ENCODE peak calls at places on chromosomes 7 and 10, in seven cellular contexts. X is psoas muscle, Y is fibroblast of lung, U is BJ, A is upper lobe of right lung, T is WTC11, L is A549. P is an unnamed sample.

GRCh38 chr10:22158426-22158825 is 59.4 kb downstream of the EBLN1 start:
- DNase-seq in X (no peak), Y (no peak), U (no peak), A (no peak), T (no peak), L (no peak), P (no peak)

GRCh38 chr7:99139031-99139430 is 4.9 kb downstream of the SMURF1 start:
- DNase-seq in X (no peak), Y (peak), U (no peak), A (no peak), T (no peak), L (no peak), P (no peak)

GRCh38 chr10:113293167-113293566 is 259.7 kb upstream of the HABP2 start:
- DNase-seq in X (no peak), Y (no peak), U (no peak), A (no peak), T (no peak), L (no peak), P (no peak)

GRCh38 chr10:74293686-74294365 is 142.8 kb downstream of the ADK start:
- DNase-seq in X (no peak), Y (peak), U (peak), A (no peak), T (no peak), L (no peak), P (no peak)

GRCh38 chr7:44264221-44264956 is 61.0 kb downstream of the CAMK2B start:
- DNase-seq in X (no peak), Y (no peak), U (no peak), A (no peak), T (no peak), L (no peak), P (no peak)

GRCh38 chr7:127824682-127825081 is 172.7 kb downstream of the SND1 start:
- DNase-seq in X (no peak), Y (no peak), U (no peak), A (no peak), T (no peak), L (no peak), P (no peak)

GRCh38 chr7:90570373-90570959 is 25.7 kb upstream of the CDK14 start:
- DNase-seq in X (no peak), Y (no peak), U (no peak), A (no peak), T (no peak), L (no peak), P (no peak)

GRCh38 chr7:94003446-94004023 is 620 bp downstream of the BET1 start:
- DNase-seq in X (no peak), Y (no peak), U (no peak), A (no peak), T (no peak), L (peak), P (no peak)

GRCh38 chr7:104271948-104272347 is 56.5 kb upstream of the LHFPL3 start:
- DNase-seq in X (no peak), Y (no peak), U (no peak), A (no peak), T (no peak), L (no peak), P (no peak)

GRCh38 chr7:97064972-97065587 is 40.4 kb upstream of the DLX5 start:
- DNase-seq in X (no peak), Y (peak), U (no peak), A (no peak), T (no peak), L (peak), P (peak)

GRCh38 chr7:55571534-55572377 is 546 bp downstream of the VOPP1 start:
- DNase-seq in X (peak), Y (peak), U (no peak), A (peak), T (peak), L (peak), P (no peak)

GRCh38 chr7:140060788-140061606 is 1.8 kb downstream of the PARP12 start:
- DNase-seq in X (no peak), Y (peak), U (no peak), A (no peak), T (no peak), L (no peak), P (no peak)

GRCh38 chr10:14838582-14839304 is 637 bp downstream of the HSPA14 start:
- DNase-seq in X (peak), Y (peak), U (no peak), A (peak), T (peak), L (peak), P (no peak)

GRCh38 chr7:84509522-84509921 is 314.9 kb upstream of the SEMA3A start:
- DNase-seq in X (no peak), Y (peak), U (no peak), A (no peak), T (no peak), L (no peak), P (no peak)

GRCh38 chr7:49245062-49245461 is 320.7 kb downstream of the CDC14C start:
- DNase-seq in X (no peak), Y (no peak), U (no peak), A (no peak), T (no peak), L (no peak), P (no peak)

GRCh38 chr7:64951250-64951848 is 39.5 kb downstream of the ZNF117 start:
- DNase-seq in X (no peak), Y (peak), U (no peak), A (no peak), T (no peak), L (peak), P (peak)

GRCh38 chr7:2539031-2540028 is 16.0 kb downstream of the BRAT1 start:
- DNase-seq in X (no peak), Y (no peak), U (no peak), A (no peak), T (no peak), L (no peak), P (no peak)

GRCh38 chr7:47415289-47416212 is 166.4 kb downstream of the TNS3 start:
- DNase-seq in X (no peak), Y (no peak), U (no peak), A (no peak), T (no peak), L (no peak), P (no peak)

GRCh38 chr7:46165281-46165680 is 244.2 kb upstream of the IGFBP3 start:
- DNase-seq in X (no peak), Y (no peak), U (no peak), A (no peak), T (no peak), L (no peak), P (no peak)

GRCh38 chr7:70285854-70286253 is 687.6 kb downstream of the AUTS2 start:
- DNase-seq in X (no peak), Y (no peak), U (no peak), A (no peak), T (no peak), L (no peak), P (no peak)

GRCh38 chr7:117612637-117613036 is 132.8 kb downstream of the CFTR start:
- DNase-seq in X (no peak), Y (no peak), U (no peak), A (no peak), T (no peak), L (no peak), P (no peak)

GRCh38 chr7:119974972-119975371 is 298.0 kb upstream of the KCND2 start:
- DNase-seq in X (no peak), Y (no peak), U (no peak), A (no peak), T (no peak), L (no peak), P (no peak)

GRCh38 chr7:142323706-142324105 is 65.8 kb upstream of the PRSS58 start:
- DNase-seq in X (peak), Y (no peak), U (no peak), A (no peak), T (peak), L (peak), P (no peak)

GRCh38 chr7:46015107-46015868 is 94.2 kb upstream of the IGFBP3 start:
- DNase-seq in X (peak), Y (peak), U (no peak), A (no peak), T (peak), L (no peak), P (no peak)

DNA sequence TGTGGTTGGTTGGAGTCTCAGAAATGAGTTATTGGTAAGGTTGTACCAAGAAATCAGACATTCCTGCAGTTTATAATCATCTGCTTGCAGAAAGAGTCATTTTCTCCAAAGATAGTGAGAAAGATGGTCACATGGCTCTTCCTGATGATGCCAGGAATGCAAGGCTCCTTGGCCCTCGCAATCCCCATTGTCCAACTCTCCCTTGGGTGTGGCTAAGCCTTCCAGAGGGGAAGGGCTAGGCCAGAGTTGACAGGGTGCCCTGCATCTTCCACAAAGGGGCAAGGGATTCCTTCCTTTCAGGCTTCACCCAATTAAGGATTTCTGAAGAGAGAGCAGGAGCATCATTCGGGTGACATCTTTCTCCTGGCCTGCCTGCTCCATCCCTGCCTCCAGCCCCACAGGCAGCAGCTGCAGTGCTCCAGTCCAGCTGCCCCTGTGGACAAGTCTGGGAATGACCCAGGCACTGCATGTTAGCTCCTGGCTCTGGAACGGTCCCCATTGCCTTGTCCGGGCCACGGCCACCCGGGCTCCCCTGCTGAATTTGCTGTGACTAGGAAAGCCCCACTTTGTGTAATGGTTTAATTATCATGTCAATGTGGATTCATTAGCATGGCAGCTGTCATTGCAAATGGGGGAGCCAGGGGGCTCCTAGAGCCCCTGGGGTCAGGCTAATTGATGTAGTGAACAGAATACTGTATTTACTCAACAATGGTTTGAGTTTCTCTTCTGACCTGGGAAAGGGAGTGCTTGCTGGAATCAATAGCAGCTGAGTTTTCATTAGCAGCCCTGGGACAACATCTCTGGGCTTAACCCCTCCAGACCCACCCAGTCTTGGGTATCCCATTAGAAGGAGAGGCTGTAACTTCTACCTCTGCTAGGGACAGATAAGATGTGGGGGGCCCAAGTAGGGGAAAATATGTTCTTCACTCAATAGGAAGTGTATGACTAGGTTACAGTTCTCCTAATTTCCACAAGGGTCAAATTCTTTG is 112.6 kb upstream of the TBX20 start:
- DNase-seq in X (no peak), Y (no peak), U (no peak), A (no peak), T (peak), L (no peak), P (no peak)
- TF ChIP-seq CTCF in X (no peak), Y (no peak), U (no peak), A (no peak), T (peak), L (no peak), P (no peak)

DNA sequence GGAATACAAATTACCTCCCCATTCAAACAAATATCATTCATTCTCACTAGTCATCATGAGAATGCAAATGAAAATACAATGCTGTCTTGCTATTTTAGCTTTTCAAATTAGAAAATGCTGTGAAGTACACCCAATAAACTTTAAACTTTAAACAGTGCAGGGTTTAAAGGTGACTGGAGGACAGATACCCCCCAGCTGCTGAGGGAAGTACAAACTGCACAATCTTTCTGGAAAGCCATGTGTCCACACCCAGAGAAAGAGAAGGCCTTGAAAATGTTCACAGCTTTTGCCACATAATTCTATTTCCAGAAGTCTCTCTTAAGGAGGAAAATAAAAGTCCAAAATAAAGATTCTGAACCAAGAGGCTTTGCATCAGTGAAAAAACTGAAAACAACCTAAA is 56.5 kb downstream of the PIK3AP1 start:
- DNase-seq in X (no peak), Y (no peak), U (no peak), A (no peak), T (no peak), L (no peak), P (no peak)
- TF ChIP-seq CTCF in X (no peak), Y (no peak), U (no peak), A (no peak), T (no peak), L (no peak), P (no peak)

DNA sequence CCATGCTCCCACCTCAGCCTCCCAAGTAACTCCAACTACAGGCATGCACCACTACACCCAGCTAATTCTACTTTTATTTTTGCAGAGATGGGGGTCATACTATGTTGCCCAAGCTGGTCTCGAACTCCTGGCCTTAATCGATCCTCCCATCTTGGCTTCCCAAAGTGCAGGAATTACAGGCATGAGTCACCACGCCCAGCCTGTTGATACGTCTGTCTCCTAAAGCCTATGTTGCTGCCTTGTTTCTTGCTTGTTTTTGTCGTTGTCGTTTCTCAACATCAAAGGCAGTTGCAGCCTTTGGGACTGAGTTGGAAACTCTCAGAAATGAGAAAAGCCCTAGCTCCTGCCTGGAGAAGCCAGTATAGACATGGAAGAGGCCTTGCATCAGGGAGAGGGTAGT is 49.9 kb downstream of the SORBS1 start:
- DNase-seq in X (no peak), Y (no peak), U (no peak), A (no peak), T (no peak), L (no peak), P (no peak)
- TF ChIP-seq CTCF in X (no peak), Y (no peak), U (no peak), A (no peak), T (no peak), L (no peak), P (no peak)

GRCh38 chr7:11373546-11374142 is 400.0 kb downstream of the PHF14 start:
- DNase-seq in X (no peak), Y (peak), U (no peak), A (no peak), T (no peak), L (peak), P (no peak)
- TF ChIP-seq CTCF in X (peak), Y (no peak), U (peak), A (peak), T (no peak), L (peak), P (peak)

GRCh38 chr10:34281661-34282060 is 533.4 kb downstream of the PARD3 start:
- DNase-seq in X (no peak), Y (no peak), U (no peak), A (no peak), T (no peak), L (no peak), P (no peak)

GRCh38 chr10:34275626-34276025 is 539.5 kb downstream of the PARD3 start:
- DNase-seq in X (no peak), Y (no peak), U (peak), A (no peak), T (no peak), L (no peak), P (no peak)

GRCh38 chr10:34282186-34282585 is 532.9 kb downstream of the PARD3 start:
- DNase-seq in X (no peak), Y (no peak), U (no peak), A (no peak), T (no peak), L (no peak), P (no peak)

GRCh38 chr10:34286136-34286739 is 528.9 kb downstream of the PARD3 start:
- DNase-seq in X (peak), Y (no peak), U (no peak), A (no peak), T (no peak), L (no peak), P (no peak)

GRCh38 chr10:34280599-34281374 is 534.3 kb downstream of the PARD3 start:
- DNase-seq in X (peak), Y (peak), U (peak), A (no peak), T (no peak), L (peak), P (peak)
- TF ChIP-seq CTCF in X (no peak), Y (no peak), U (peak), A (no peak), T (no peak), L (peak), P (peak)

DNA sequence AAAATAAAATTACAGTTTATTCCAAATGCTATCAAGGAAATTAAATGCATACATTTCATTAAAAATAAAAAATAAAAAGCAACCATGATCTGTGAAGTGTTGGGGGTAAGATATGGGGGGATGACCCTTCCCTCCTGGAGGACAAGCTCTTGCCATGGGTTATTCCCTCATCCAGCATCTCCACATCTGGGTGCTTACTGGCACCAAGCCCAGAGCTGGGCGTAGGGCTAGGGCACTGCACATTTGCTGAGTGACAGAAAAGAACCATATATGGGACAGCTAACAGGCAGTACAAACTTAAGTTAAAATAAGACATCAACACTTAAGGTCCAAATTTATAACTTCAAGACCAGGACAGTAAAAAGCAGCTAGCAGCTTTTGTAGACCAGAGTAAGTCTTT is 10.2 kb downstream of the CCDC6 start:
- DNase-seq in X (no peak), Y (no peak), U (no peak), A (no peak), T (no peak), L (no peak), P (no peak)
- TF ChIP-seq CTCF in X (no peak), Y (no peak), U (no peak), A (no peak), T (no peak), L (no peak), P (no peak)

GRCh38 chr10:28991738-28992270 is 297.1 kb upstream of the LYZL1 start:
- DNase-seq in X (no peak), Y (peak), U (no peak), A (no peak), T (peak), L (peak), P (peak)
- TF ChIP-seq CTCF in X (peak), Y (peak), U (peak), A (peak), T (peak), L (peak), P (peak)

DNA sequence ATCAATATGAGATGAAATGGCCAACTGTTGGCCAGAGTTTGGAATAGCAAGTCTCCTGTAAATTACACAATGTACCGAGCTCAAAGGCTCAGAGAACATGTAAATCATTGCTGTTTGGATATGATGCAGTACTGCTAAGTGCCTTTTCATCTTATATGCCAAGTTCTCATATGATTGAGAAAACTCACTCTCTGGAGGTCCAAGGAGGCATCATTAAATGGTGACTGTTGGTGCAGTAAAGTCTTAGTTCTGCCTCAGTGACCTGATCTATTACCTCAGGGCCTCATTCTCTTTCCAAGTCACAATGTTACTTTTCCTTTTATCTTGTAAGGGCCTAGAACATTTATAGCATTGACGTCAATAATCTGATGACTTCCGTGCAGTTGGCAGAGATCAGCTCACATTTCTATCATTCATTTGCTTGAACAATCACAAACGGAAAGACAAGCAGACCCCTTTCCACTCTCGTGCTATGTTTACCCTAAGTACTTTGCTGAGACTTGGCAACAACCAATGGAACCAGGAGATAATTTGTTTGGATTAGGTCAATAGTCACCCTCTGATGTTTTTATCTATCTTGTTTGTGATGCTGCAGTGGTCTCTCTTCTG is 32.6 kb upstream of the PDK4 start:
- DNase-seq in X (no peak), Y (peak), U (no peak), A (no peak), T (no peak), L (peak), P (no peak)
- TF ChIP-seq CTCF in X (no peak), Y (no peak), U (no peak), A (no peak), T (no peak), L (no peak), P (no peak)

GRCh38 chr10:4440260-4440659 is 385.7 kb upstream of the AKR1E2 start:
- DNase-seq in X (no peak), Y (no peak), U (no peak), A (no peak), T (no peak), L (no peak), P (no peak)

GRCh38 chr10:4447977-4448376 is 378.0 kb upstream of the AKR1E2 start:
- DNase-seq in X (no peak), Y (no peak), U (no peak), A (no peak), T (no peak), L (no peak), P (no peak)

DNA sequence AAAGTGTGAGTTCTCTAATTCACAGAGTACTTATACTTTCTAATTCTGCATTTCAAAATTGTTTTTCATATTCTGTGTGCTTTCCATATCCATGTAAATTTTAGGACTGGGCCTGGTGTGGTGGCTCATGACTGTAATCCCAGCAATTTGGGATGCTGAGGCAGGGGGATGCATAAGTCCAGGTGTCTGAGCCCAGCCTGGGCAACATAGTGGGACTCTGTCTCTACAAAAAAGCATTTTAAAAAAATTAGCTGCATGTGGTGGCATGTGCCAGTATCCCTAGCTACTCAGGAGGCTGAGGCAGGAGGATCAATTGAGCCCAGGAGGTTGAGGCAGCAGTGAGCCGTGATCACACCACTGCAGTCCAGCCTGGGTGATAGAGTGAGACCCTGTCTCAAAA is 382.6 kb upstream of the AKR1E2 start:
- DNase-seq in X (no peak), Y (no peak), U (no peak), A (no peak), T (no peak), L (no peak), P (no peak)
- TF ChIP-seq CTCF in X (no peak), Y (no peak), U (no peak), A (no peak), T (no peak), L (no peak), P (no peak)

P was measured in HFF-Myc.